ENCODE peak calls at places on chromosomes 16 and 17, in five cellular contexts. One of them, this sample, is unnamed.

GRCh38 chr17:56292628-56293027 is 139.4 kb downstream of the ANKFN1 start:
- DNase-seq in GM12864: no peak
- DNase-seq in suprapubic skin: no peak
- DNase-seq in fibroblast of the aortic adventitia: no peak
- DNase-seq in AG04449: no peak
- DNase-seq in this sample: no peak

GRCh38 chr16:79008036-79008868 is 592.3 kb downstream of the MAF start:
- DNase-seq in suprapubic skin: no peak
- DNase-seq in GM12864: no peak
- DNase-seq in fibroblast of the aortic adventitia: no peak
- DNase-seq in AG04449: no peak
- DNase-seq in this sample: no peak

GRCh38 chr17:50596191-50597037 is 35.9 kb downstream of the CACNA1G start:
- DNase-seq in suprapubic skin: no peak
- DNase-seq in AG04449: no peak
- DNase-seq in GM12864: no peak
- DNase-seq in fibroblast of the aortic adventitia: no peak
- DNase-seq in this sample: no peak

GRCh38 chr17:72950236-72950931 is 142.1 kb downstream of the SLC39A11 start:
- DNase-seq in fibroblast of the aortic adventitia: no peak
- DNase-seq in AG04449: no peak
- DNase-seq in suprapubic skin: no peak
- DNase-seq in GM12864: no peak
- DNase-seq in this sample: no peak

GRCh38 chr17:64171041-64171440 is 41.1 kb upstream of the ERN1 start:
- DNase-seq in fibroblast of the aortic adventitia: peak
- DNase-seq in AG04449: no peak
- DNase-seq in suprapubic skin: no peak
- DNase-seq in GM12864: no peak
- DNase-seq in this sample: no peak

GRCh38 chr17:48074322-48075054 is 26.3 kb downstream of the NFE2L1 start:
- DNase-seq in GM12864: no peak
- DNase-seq in fibroblast of the aortic adventitia: peak
- DNase-seq in suprapubic skin: no peak
- DNase-seq in AG04449: peak
- DNase-seq in this sample: no peak

GRCh38 chr16:22008215-22009142 is 568 bp downstream of the MOSMO start:
- DNase-seq in GM12864: no peak
- DNase-seq in AG04449: no peak
- DNase-seq in fibroblast of the aortic adventitia: no peak
- DNase-seq in suprapubic skin: no peak
- DNase-seq in this sample: peak

GRCh38 chr17:19641687-19642372 is 6.7 kb upstream of the ALDH3A2 start:
- DNase-seq in suprapubic skin: no peak
- DNase-seq in GM12864: no peak
- DNase-seq in AG04449: no peak
- DNase-seq in fibroblast of the aortic adventitia: no peak
- DNase-seq in this sample: no peak

GRCh38 chr17:4540224-4541040 is 14.8 kb downstream of the MYBBP1A start:
- DNase-seq in suprapubic skin: no peak
- DNase-seq in fibroblast of the aortic adventitia: no peak
- DNase-seq in GM12864: no peak
- DNase-seq in AG04449: no peak
- DNase-seq in this sample: peak

GRCh38 chr16:14309906-14310305 is 238.8 kb downstream of the MRTFB start:
- DNase-seq in AG04449: no peak
- DNase-seq in suprapubic skin: no peak
- DNase-seq in GM12864: no peak
- DNase-seq in fibroblast of the aortic adventitia: peak
- DNase-seq in this sample: no peak

GRCh38 chr16:74199842-74200124 is 96.8 kb upstream of the PSMD7 start:
- DNase-seq in fibroblast of the aortic adventitia: no peak
- DNase-seq in suprapubic skin: no peak
- DNase-seq in AG04449: no peak
- DNase-seq in GM12864: no peak
- DNase-seq in this sample: no peak

GRCh38 chr16:685967-686366 is 1.8 kb upstream of the JMJD8 start:
- DNase-seq in GM12864: no peak
- DNase-seq in AG04449: no peak
- DNase-seq in fibroblast of the aortic adventitia: peak
- DNase-seq in suprapubic skin: no peak
- DNase-seq in this sample: no peak

GRCh38 chr17:44921122-44921882 is 6.0 kb upstream of the GFAP start:
- DNase-seq in GM12864: no peak
- DNase-seq in fibroblast of the aortic adventitia: no peak
- DNase-seq in suprapubic skin: no peak
- DNase-seq in AG04449: no peak
- DNase-seq in this sample: no peak

GRCh38 chr17:12967962-12968361 is 49.9 kb downstream of the ELAC2 start:
- DNase-seq in suprapubic skin: no peak
- DNase-seq in fibroblast of the aortic adventitia: no peak
- DNase-seq in AG04449: no peak
- DNase-seq in GM12864: no peak
- DNase-seq in this sample: no peak

GRCh38 chr16:70740174-70740918 is 54.5 kb upstream of the MTSS2 start:
- DNase-seq in fibroblast of the aortic adventitia: no peak
- DNase-seq in GM12864: no peak
- DNase-seq in AG04449: no peak
- DNase-seq in suprapubic skin: no peak
- DNase-seq in this sample: no peak

GRCh38 chr17:64411999-64412771 is 21.5 kb upstream of the PECAM1 start:
- DNase-seq in GM12864: no peak
- DNase-seq in AG04449: no peak
- DNase-seq in fibroblast of the aortic adventitia: peak
- DNase-seq in suprapubic skin: peak
- DNase-seq in this sample: no peak

GRCh38 chr17:28867276-28867675 is 12.5 kb downstream of the ERAL1 start:
- DNase-seq in suprapubic skin: no peak
- DNase-seq in fibroblast of the aortic adventitia: no peak
- DNase-seq in AG04449: no peak
- DNase-seq in GM12864: no peak
- DNase-seq in this sample: no peak

GRCh38 chr16:18809165-18809564 is 7.8 kb upstream of the ARL6IP1 start:
- DNase-seq in suprapubic skin: no peak
- DNase-seq in GM12864: no peak
- DNase-seq in fibroblast of the aortic adventitia: no peak
- DNase-seq in AG04449: no peak
- DNase-seq in this sample: no peak

GRCh38 chr17:63173903-63174302 is 207.9 kb downstream of the TANC2 start:
- DNase-seq in AG04449: no peak
- DNase-seq in fibroblast of the aortic adventitia: no peak
- DNase-seq in suprapubic skin: no peak
- DNase-seq in GM12864: no peak
- DNase-seq in this sample: no peak

GRCh38 chr17:70184770-70185169 is 15.4 kb downstream of the KCNJ2 start:
- DNase-seq in AG04449: no peak
- DNase-seq in GM12864: no peak
- DNase-seq in suprapubic skin: no peak
- DNase-seq in fibroblast of the aortic adventitia: peak
- DNase-seq in this sample: no peak

GRCh38 chr17:57294629-57295501 is 38.5 kb downstream of the MSI2 start:
- DNase-seq in fibroblast of the aortic adventitia: no peak
- DNase-seq in AG04449: no peak
- DNase-seq in GM12864: no peak
- DNase-seq in suprapubic skin: no peak
- DNase-seq in this sample: no peak

GRCh38 chr16:8120001-8120400 is 470.3 kb downstream of the TMEM114 start:
- DNase-seq in suprapubic skin: no peak
- DNase-seq in AG04449: no peak
- DNase-seq in GM12864: no peak
- DNase-seq in fibroblast of the aortic adventitia: no peak
- DNase-seq in this sample: no peak

GRCh38 chr16:70162041-70162451 is 11.5 kb upstream of the CLEC18C start:
- DNase-seq in suprapubic skin: no peak
- DNase-seq in AG04449: peak
- DNase-seq in fibroblast of the aortic adventitia: peak
- DNase-seq in GM12864: no peak
- DNase-seq in this sample: no peak

GRCh38 chr17:34850023-34850422 is 111.2 kb downstream of the CCT6B start:
- DNase-seq in AG04449: no peak
- DNase-seq in fibroblast of the aortic adventitia: peak
- DNase-seq in GM12864: no peak
- DNase-seq in suprapubic skin: no peak
- DNase-seq in this sample: no peak

GRCh38 chr16:4689864-4690704 is 3.3 kb upstream of the NUDT16L1 start:
- DNase-seq in suprapubic skin: no peak
- DNase-seq in fibroblast of the aortic adventitia: no peak
- DNase-seq in GM12864: no peak
- DNase-seq in AG04449: no peak
- DNase-seq in this sample: no peak

GRCh38 chr16:15835136-15835878 is 21.5 kb downstream of the MYH11 start:
- DNase-seq in fibroblast of the aortic adventitia: no peak
- DNase-seq in suprapubic skin: no peak
- DNase-seq in GM12864: no peak
- DNase-seq in AG04449: no peak
- DNase-seq in this sample: no peak

GRCh38 chr17:77566566-77566965 is 391.9 kb upstream of the TNRC6C start:
- DNase-seq in GM12864: no peak
- DNase-seq in suprapubic skin: peak
- DNase-seq in AG04449: no peak
- DNase-seq in fibroblast of the aortic adventitia: no peak
- DNase-seq in this sample: no peak

DNA sequence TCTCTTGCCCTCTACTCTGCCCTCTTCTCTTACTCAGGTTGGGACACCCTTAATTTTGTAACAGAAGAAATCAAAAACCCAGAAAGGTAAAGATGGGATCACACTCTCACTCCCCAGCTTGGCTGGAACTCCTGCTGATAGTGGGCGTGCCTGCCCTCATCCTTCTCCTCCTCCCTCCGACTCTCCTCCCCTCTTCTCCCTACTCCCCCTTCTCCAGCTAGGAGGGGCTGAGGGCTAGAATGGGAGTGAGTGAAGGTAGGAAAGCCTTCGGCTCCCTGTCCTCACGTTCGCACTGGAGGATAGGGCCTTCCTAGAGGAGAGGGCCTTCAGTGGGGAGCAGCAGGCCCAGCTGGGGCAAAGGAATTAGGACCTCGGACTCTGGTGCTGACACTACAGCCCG is 20.3 kb downstream of the SLC7A6OS start:
- DNase-seq in suprapubic skin: no peak
- DNase-seq in GM12864: no peak
- DNase-seq in AG04449: no peak
- DNase-seq in fibroblast of the aortic adventitia: no peak
- DNase-seq in this sample: no peak
- H3K4me3 ChIP-seq in suprapubic skin: no peak
- H3K4me3 ChIP-seq in GM12864: no peak
- H3K4me3 ChIP-seq in AG04449: no peak
- H3K4me3 ChIP-seq in fibroblast of the aortic adventitia: no peak
- H3K4me3 ChIP-seq in this sample: no peak

GRCh38 chr16:61014869-61015268 is 1021.4 kb downstream of the CDH8 start:
- DNase-seq in AG04449: no peak
- DNase-seq in GM12864: no peak
- DNase-seq in fibroblast of the aortic adventitia: no peak
- DNase-seq in suprapubic skin: no peak
- DNase-seq in this sample: no peak
- TF ChIP-seq CTCF in AG04449: no peak
- TF ChIP-seq CTCF in GM12864: no peak
- TF ChIP-seq CTCF in fibroblast of the aortic adventitia: no peak
- TF ChIP-seq CTCF in suprapubic skin: no peak
- TF ChIP-seq CTCF in this sample: no peak

GRCh38 chr16:30350134-30350871 is 4.8 kb downstream of the CD2BP2 start:
- DNase-seq in suprapubic skin: no peak
- DNase-seq in GM12864: peak
- DNase-seq in fibroblast of the aortic adventitia: no peak
- DNase-seq in AG04449: no peak
- DNase-seq in this sample: peak

GRCh38 chr16:30348113-30348512 is 7.0 kb downstream of the CD2BP2 start:
- DNase-seq in GM12864: no peak
- DNase-seq in AG04449: no peak
- DNase-seq in suprapubic skin: no peak
- DNase-seq in fibroblast of the aortic adventitia: no peak
- DNase-seq in this sample: no peak

GRCh38 chr16:30348929-30349328 is 6.2 kb downstream of the CD2BP2 start:
- DNase-seq in suprapubic skin: no peak
- DNase-seq in fibroblast of the aortic adventitia: no peak
- DNase-seq in AG04449: no peak
- DNase-seq in GM12864: no peak
- DNase-seq in this sample: no peak

GRCh38 chr16:30351001-30351441 is 4.1 kb downstream of the CD2BP2 start:
- DNase-seq in fibroblast of the aortic adventitia: no peak
- DNase-seq in AG04449: no peak
- DNase-seq in GM12864: no peak
- DNase-seq in suprapubic skin: no peak
- DNase-seq in this sample: no peak

DNA sequence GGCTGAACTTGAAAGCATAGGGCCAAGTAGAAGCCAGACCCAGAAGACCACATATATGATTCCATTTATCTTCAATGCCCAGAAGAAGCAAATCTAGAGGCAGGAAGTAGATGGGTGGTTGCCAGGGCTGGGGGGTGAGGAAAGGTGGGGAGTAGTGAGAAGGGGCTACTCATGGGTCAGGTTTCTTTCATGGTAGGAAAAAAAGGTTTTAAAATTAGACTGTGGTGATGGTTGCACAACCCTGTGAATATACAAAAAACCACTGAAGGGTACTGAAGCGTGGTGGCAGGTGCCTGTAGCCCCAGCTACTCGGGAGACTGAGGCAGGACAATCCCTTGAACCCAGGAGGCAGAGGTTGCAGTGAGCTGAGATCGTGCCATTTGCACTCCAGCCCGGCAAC is 5.4 kb downstream of the CD2BP2 start:
- DNase-seq in AG04449: no peak
- DNase-seq in fibroblast of the aortic adventitia: no peak
- DNase-seq in GM12864: no peak
- DNase-seq in suprapubic skin: peak
- DNase-seq in this sample: no peak
- H3K4me3 ChIP-seq in AG04449: no peak
- H3K4me3 ChIP-seq in fibroblast of the aortic adventitia: no peak
- H3K4me3 ChIP-seq in GM12864: no peak
- H3K4me3 ChIP-seq in suprapubic skin: no peak
- H3K4me3 ChIP-seq in this sample: no peak

DNA sequence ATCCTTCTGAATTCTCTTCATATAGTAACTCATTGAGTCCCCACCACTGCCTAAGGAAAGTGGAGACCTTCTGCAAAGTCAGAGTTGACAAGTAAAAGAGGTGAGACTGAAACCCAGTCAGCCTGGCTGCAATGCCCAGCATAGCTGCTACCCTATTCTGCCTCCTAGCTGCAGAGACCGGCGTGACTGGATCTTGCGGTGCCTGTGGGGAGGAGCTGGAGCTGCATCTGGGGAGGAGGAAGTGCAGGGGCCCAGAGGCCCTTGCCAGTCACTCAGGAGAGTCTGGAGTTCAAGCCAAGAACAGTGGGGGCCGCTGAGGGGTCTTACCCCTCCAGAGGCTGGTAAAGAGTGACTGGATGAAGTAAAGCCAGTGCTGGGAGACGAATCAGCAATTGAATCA is 35.0 kb upstream of the ZNF423 start:
- DNase-seq in suprapubic skin: no peak
- DNase-seq in AG04449: no peak
- DNase-seq in GM12864: no peak
- DNase-seq in fibroblast of the aortic adventitia: no peak
- DNase-seq in this sample: peak
- TF ChIP-seq CTCF in suprapubic skin: no peak
- TF ChIP-seq CTCF in AG04449: peak
- TF ChIP-seq CTCF in GM12864: peak
- TF ChIP-seq CTCF in fibroblast of the aortic adventitia: no peak
- TF ChIP-seq CTCF in this sample: peak

GRCh38 chr16:85750827-85751641 is at the start of gene C16orf74:
- DNase-seq in fibroblast of the aortic adventitia: peak
- DNase-seq in GM12864: no peak
- DNase-seq in AG04449: no peak
- DNase-seq in suprapubic skin: no peak
- DNase-seq in this sample: peak
- H3K4me3 ChIP-seq in fibroblast of the aortic adventitia: peak
- H3K4me3 ChIP-seq in GM12864: peak
- H3K4me3 ChIP-seq in AG04449: peak
- H3K4me3 ChIP-seq in suprapubic skin: peak
- H3K4me3 ChIP-seq in this sample: peak

This sample was measured in GM06990.